ENCODE peak calls at places on chromosomes 16 and 17, in four cellular contexts. One of them, this sample, is unnamed.

GRCh38 chr16:81243927-81244326 is 5.4 kb downstream of the BCO1 start:
- DNase-seq in AG04450: no peak
- DNase-seq in epithelial cell of esophagus: peak
- DNase-seq in cardiac muscle cell: no peak
- DNase-seq in this sample: no peak

GRCh38 chr16:69131749-69132423 is 502 bp downstream of the CHTF8 start:
- DNase-seq in AG04450: peak
- DNase-seq in epithelial cell of esophagus: peak
- DNase-seq in cardiac muscle cell: peak
- DNase-seq in this sample: no peak

GRCh38 chr16:82055117-82055516 is 20.1 kb downstream of the HSD17B2 start:
- DNase-seq in AG04450: no peak
- DNase-seq in epithelial cell of esophagus: no peak
- DNase-seq in cardiac muscle cell: no peak
- DNase-seq in this sample: no peak

GRCh38 chr17:19720631-19721426 is 4.4 kb upstream of the SLC47A2 start:
- DNase-seq in AG04450: no peak
- DNase-seq in epithelial cell of esophagus: no peak
- DNase-seq in cardiac muscle cell: peak
- DNase-seq in this sample: no peak

GRCh38 chr17:69047368-69048263 is 13.1 kb downstream of the ABCA9 start:
- DNase-seq in AG04450: peak
- DNase-seq in epithelial cell of esophagus: peak
- DNase-seq in cardiac muscle cell: peak
- DNase-seq in this sample: no peak

GRCh38 chr16:80056334-80056733 is 455.8 kb upstream of the MAF start:
- DNase-seq in AG04450: no peak
- DNase-seq in epithelial cell of esophagus: no peak
- DNase-seq in cardiac muscle cell: no peak
- DNase-seq in this sample: no peak

GRCh38 chr17:40542562-40543411 is 22.5 kb downstream of the CCR7 start:
- DNase-seq in AG04450: peak
- DNase-seq in epithelial cell of esophagus: peak
- DNase-seq in cardiac muscle cell: no peak
- DNase-seq in this sample: no peak

GRCh38 chr16:55232822-55233221 is 91.2 kb upstream of the IRX6 start:
- DNase-seq in AG04450: no peak
- DNase-seq in epithelial cell of esophagus: no peak
- DNase-seq in cardiac muscle cell: no peak
- DNase-seq in this sample: no peak

GRCh38 chr16:782766-783403 is 5.3 kb downstream of the RPUSD1 start:
- DNase-seq in AG04450: no peak
- DNase-seq in epithelial cell of esophagus: peak
- DNase-seq in cardiac muscle cell: no peak
- DNase-seq in this sample: no peak

GRCh38 chr16:78836802-78837489 is 737.5 kb downstream of the WWOX start:
- DNase-seq in AG04450: no peak
- DNase-seq in epithelial cell of esophagus: no peak
- DNase-seq in cardiac muscle cell: peak
- DNase-seq in this sample: no peak

GRCh38 chr17:50640701-50641338 is 6.1 kb downstream of the ABCC3 start:
- DNase-seq in AG04450: no peak
- DNase-seq in epithelial cell of esophagus: peak
- DNase-seq in cardiac muscle cell: no peak
- DNase-seq in this sample: no peak

GRCh38 chr17:40727447-40728231 is 24.1 kb upstream of the KRT24 start:
- DNase-seq in AG04450: peak
- DNase-seq in epithelial cell of esophagus: peak
- DNase-seq in cardiac muscle cell: no peak
- DNase-seq in this sample: no peak

GRCh38 chr16:67407788-67408452 is 8.4 kb downstream of the ZDHHC1 start:
- DNase-seq in AG04450: no peak
- DNase-seq in epithelial cell of esophagus: no peak
- DNase-seq in cardiac muscle cell: no peak
- DNase-seq in this sample: no peak

GRCh38 chr16:17424771-17425170 is 46.0 kb downstream of the XYLT1 start:
- DNase-seq in AG04450: no peak
- DNase-seq in epithelial cell of esophagus: no peak
- DNase-seq in cardiac muscle cell: no peak
- DNase-seq in this sample: no peak

GRCh38 chr16:85719605-85720318 is 31.0 kb upstream of the GINS2 start:
- DNase-seq in AG04450: no peak
- DNase-seq in epithelial cell of esophagus: no peak
- DNase-seq in cardiac muscle cell: no peak
- DNase-seq in this sample: no peak

GRCh38 chr16:64892843-64893242 is 229.0 kb downstream of the CDH11 start:
- DNase-seq in AG04450: peak
- DNase-seq in epithelial cell of esophagus: peak
- DNase-seq in cardiac muscle cell: no peak
- DNase-seq in this sample: peak

GRCh38 chr16:15976929-15977637 is 27.7 kb downstream of the ABCC1 start:
- DNase-seq in AG04450: no peak
- DNase-seq in epithelial cell of esophagus: peak
- DNase-seq in cardiac muscle cell: no peak
- DNase-seq in this sample: no peak

GRCh38 chr16:3122926-3123570 is 10.7 kb downstream of the ZNF205 start:
- DNase-seq in AG04450: no peak
- DNase-seq in epithelial cell of esophagus: no peak
- DNase-seq in cardiac muscle cell: no peak
- DNase-seq in this sample: no peak

GRCh38 chr16:48099455-48099854 is 56.3 kb downstream of the ABCC12 start:
- DNase-seq in AG04450: no peak
- DNase-seq in epithelial cell of esophagus: no peak
- DNase-seq in cardiac muscle cell: no peak
- DNase-seq in this sample: no peak

GRCh38 chr17:7557825-7558543 is 566 bp upstream of the TNFSF13 start:
- DNase-seq in AG04450: no peak
- DNase-seq in epithelial cell of esophagus: peak
- DNase-seq in cardiac muscle cell: peak
- DNase-seq in this sample: no peak

GRCh38 chr16:678858-679807 is 1.1 kb upstream of the STUB1 start:
- DNase-seq in AG04450: no peak
- DNase-seq in epithelial cell of esophagus: peak
- DNase-seq in cardiac muscle cell: peak
- DNase-seq in this sample: no peak

GRCh38 chr17:81049372-81049911 is 14.5 kb downstream of the BAIAP2 start:
- DNase-seq in AG04450: no peak
- DNase-seq in epithelial cell of esophagus: no peak
- DNase-seq in cardiac muscle cell: no peak
- DNase-seq in this sample: no peak

GRCh38 chr16:50265716-50266336 is 525 bp upstream of the ADCY7 start:
- DNase-seq in AG04450: no peak
- DNase-seq in epithelial cell of esophagus: no peak
- DNase-seq in cardiac muscle cell: no peak
- DNase-seq in this sample: no peak

GRCh38 chr17:6303664-6304063 is 131.3 kb downstream of the AIPL1 start:
- DNase-seq in AG04450: no peak
- DNase-seq in epithelial cell of esophagus: peak
- DNase-seq in cardiac muscle cell: peak
- DNase-seq in this sample: no peak

GRCh38 chr17:38691154-38691553 is 13.9 kb upstream of the MLLT6 start:
- DNase-seq in AG04450: no peak
- DNase-seq in epithelial cell of esophagus: no peak
- DNase-seq in cardiac muscle cell: no peak
- DNase-seq in this sample: no peak

GRCh38 chr17:21019976-21020575 is 22.7 kb downstream of the USP22 start:
- DNase-seq in AG04450: no peak
- DNase-seq in epithelial cell of esophagus: no peak
- DNase-seq in cardiac muscle cell: no peak
- DNase-seq in this sample: no peak

GRCh38 chr16:75433732-75434413 is 570 bp upstream of the CFDP1 start:
- DNase-seq in AG04450: peak
- DNase-seq in epithelial cell of esophagus: peak
- DNase-seq in cardiac muscle cell: peak
- DNase-seq in this sample: peak

GRCh38 chr16:27924411-27925118 is 138.9 kb downstream of the GSG1L start:
- DNase-seq in AG04450: no peak
- DNase-seq in epithelial cell of esophagus: no peak
- DNase-seq in cardiac muscle cell: no peak
- DNase-seq in this sample: no peak

GRCh38 chr16:54591816-54592246 is 305.2 kb upstream of the IRX3 start:
- DNase-seq in AG04450: no peak
- DNase-seq in epithelial cell of esophagus: no peak
- DNase-seq in cardiac muscle cell: no peak
- DNase-seq in this sample: no peak

GRCh38 chr16:21611178-21611545 is 11.8 kb downstream of the METTL9 start:
- DNase-seq in AG04450: no peak
- DNase-seq in epithelial cell of esophagus: peak
- DNase-seq in cardiac muscle cell: no peak
- DNase-seq in this sample: no peak

GRCh38 chr17:50199651-50200446 is 1.6 kb downstream of the COL1A1 start:
- DNase-seq in AG04450: peak
- DNase-seq in epithelial cell of esophagus: peak
- DNase-seq in cardiac muscle cell: peak
- DNase-seq in this sample: peak

GRCh38 chr16:71407731-71408130 is 34.1 kb downstream of the TLE7 start:
- DNase-seq in AG04450: no peak
- DNase-seq in epithelial cell of esophagus: no peak
- DNase-seq in cardiac muscle cell: no peak
- DNase-seq in this sample: no peak
- TF ChIP-seq CTCF in AG04450: no peak
- TF ChIP-seq CTCF in epithelial cell of esophagus: no peak
- TF ChIP-seq CTCF in cardiac muscle cell: no peak
- TF ChIP-seq CTCF in this sample: no peak

DNA sequence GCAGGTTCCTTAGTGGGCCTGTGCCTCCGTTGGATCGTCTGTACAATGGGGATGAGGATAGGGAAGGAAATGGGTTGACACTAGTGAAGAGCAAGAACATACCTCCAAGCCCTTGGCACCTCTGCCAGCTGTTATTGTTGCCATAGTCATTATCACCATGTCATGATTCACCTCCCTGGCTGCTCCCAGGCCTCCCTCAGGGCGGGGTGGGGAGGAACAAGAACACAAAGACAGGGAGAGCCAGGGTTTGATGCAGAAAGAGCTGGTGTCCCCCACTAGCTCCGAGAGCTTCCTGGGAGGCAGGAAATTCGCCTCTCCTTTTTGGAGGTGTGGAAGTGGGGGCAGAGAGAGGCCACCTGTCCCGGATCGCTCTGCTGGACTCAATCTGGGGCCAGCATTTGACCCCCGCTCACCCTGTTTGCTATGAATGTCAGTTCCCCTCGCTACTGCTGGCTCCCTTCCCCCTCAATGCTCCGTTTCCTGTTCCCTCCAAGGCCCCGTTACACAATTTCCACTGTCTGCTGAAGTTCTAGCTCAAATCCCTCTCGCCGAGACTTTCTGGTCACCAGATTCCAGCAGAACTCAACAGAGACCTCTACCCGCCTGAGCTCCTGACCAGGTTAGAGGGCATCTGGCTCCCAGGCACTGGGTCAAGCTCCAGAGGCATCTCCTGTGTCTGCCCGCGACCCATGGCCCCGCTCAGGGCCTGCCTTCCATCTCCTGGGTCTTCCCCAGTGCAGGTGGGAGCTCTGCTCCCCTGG is 9.1 kb downstream of the TIMP2 start:
- DNase-seq in AG04450: no peak
- DNase-seq in epithelial cell of esophagus: peak
- DNase-seq in cardiac muscle cell: no peak
- DNase-seq in this sample: no peak
- H3K4me3 ChIP-seq in AG04450: no peak
- H3K4me3 ChIP-seq in epithelial cell of esophagus: no peak
- H3K4me3 ChIP-seq in cardiac muscle cell: no peak
- H3K4me3 ChIP-seq in this sample: no peak

DNA sequence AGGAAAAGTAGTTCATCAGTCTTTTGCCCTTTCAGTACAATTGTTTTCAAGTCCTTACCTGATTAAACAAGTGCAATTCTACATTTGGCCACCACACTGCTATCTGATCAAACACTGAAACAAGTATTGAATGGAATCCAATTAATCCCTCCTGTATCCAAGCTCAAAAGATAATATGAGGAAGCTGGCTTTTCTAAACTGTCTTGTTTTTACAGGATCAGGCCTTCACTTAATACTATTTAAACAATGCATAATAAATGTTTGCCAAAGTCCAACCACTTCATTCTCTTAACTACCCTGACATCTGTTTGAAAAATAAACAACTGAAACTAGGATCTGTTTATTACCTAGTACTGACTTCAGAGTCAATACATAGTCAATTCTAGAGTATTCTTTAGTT is 131.6 kb downstream of the MRTFB start:
- DNase-seq in AG04450: no peak
- DNase-seq in epithelial cell of esophagus: peak
- DNase-seq in cardiac muscle cell: no peak
- DNase-seq in this sample: no peak
- TF ChIP-seq CTCF in AG04450: peak
- TF ChIP-seq CTCF in epithelial cell of esophagus: peak
- TF ChIP-seq CTCF in cardiac muscle cell: peak
- TF ChIP-seq CTCF in this sample: no peak

GRCh38 chr16:87686697-87687570 is 78.9 kb downstream of the KLHDC4 start:
- DNase-seq in AG04450: no peak
- DNase-seq in epithelial cell of esophagus: no peak
- DNase-seq in cardiac muscle cell: no peak
- DNase-seq in this sample: no peak
- H3K4me3 ChIP-seq in AG04450: no peak
- H3K4me3 ChIP-seq in epithelial cell of esophagus: no peak
- H3K4me3 ChIP-seq in cardiac muscle cell: no peak
- H3K4me3 ChIP-seq in this sample: no peak

GRCh38 chr16:56886826-56887225 is 21.8 kb downstream of the SLC12A3 start:
- DNase-seq in AG04450: no peak
- DNase-seq in epithelial cell of esophagus: no peak
- DNase-seq in cardiac muscle cell: no peak
- DNase-seq in this sample: no peak

GRCh38 chr16:56886296-56886695 is 21.3 kb downstream of the SLC12A3 start:
- DNase-seq in AG04450: no peak
- DNase-seq in epithelial cell of esophagus: no peak
- DNase-seq in cardiac muscle cell: no peak
- DNase-seq in this sample: no peak

GRCh38 chr16:56891685-56892084 is 26.7 kb downstream of the SLC12A3 start:
- DNase-seq in AG04450: no peak
- DNase-seq in epithelial cell of esophagus: no peak
- DNase-seq in cardiac muscle cell: no peak
- DNase-seq in this sample: no peak

GRCh38 chr16:56889206-56889605 is 24.2 kb downstream of the SLC12A3 start:
- DNase-seq in AG04450: no peak
- DNase-seq in epithelial cell of esophagus: no peak
- DNase-seq in cardiac muscle cell: no peak
- DNase-seq in this sample: no peak

GRCh38 chr16:56888806-56889205 is 23.8 kb downstream of the SLC12A3 start:
- DNase-seq in AG04450: no peak
- DNase-seq in epithelial cell of esophagus: no peak
- DNase-seq in cardiac muscle cell: no peak
- DNase-seq in this sample: no peak
- TF ChIP-seq CTCF in AG04450: no peak
- TF ChIP-seq CTCF in epithelial cell of esophagus: no peak
- TF ChIP-seq CTCF in cardiac muscle cell: no peak
- TF ChIP-seq CTCF in this sample: no peak

GRCh38 chr16:29812754-29813643 is 1.0 kb downstream of the PRRT2 start:
- DNase-seq in AG04450: no peak
- DNase-seq in epithelial cell of esophagus: no peak
- DNase-seq in cardiac muscle cell: no peak
- DNase-seq in this sample: no peak
- H3K4me3 ChIP-seq in AG04450: peak
- H3K4me3 ChIP-seq in epithelial cell of esophagus: no peak
- H3K4me3 ChIP-seq in cardiac muscle cell: peak
- H3K4me3 ChIP-seq in this sample: peak